ENCODE peak calls at places on chromosomes 2 and 18, in five cellular contexts. One of them, this sample, is unnamed.

GRCh38 chr2:44169155-44169898 is 652 bp downstream of the PPM1B start:
- DNase-seq in esophagus muscularis mucosa: no peak
- DNase-seq in endothelial cell of umbilical vein: peak; percentile 68
- DNase-seq in K562: peak; percentile 29
- DNase-seq in SK-N-SH: peak; percentile 71
- DNase-seq in this sample: no peak

GRCh38 chr2:101398026-101398830 is 10.9 kb upstream of the CREG2 start:
- DNase-seq in endothelial cell of umbilical vein: no peak
- DNase-seq in esophagus muscularis mucosa: no peak
- DNase-seq in K562: no peak
- DNase-seq in SK-N-SH: no peak
- DNase-seq in this sample: no peak

GRCh38 chr18:41150316-41150715 is 804.7 kb upstream of the PIK3C3 start:
- DNase-seq in SK-N-SH: no peak
- DNase-seq in endothelial cell of umbilical vein: no peak
- DNase-seq in esophagus muscularis mucosa: no peak
- DNase-seq in K562: no peak
- DNase-seq in this sample: no peak

GRCh38 chr2:129812071-129812470 is 167.4 kb upstream of the RAB6C start:
- DNase-seq in K562: no peak
- DNase-seq in SK-N-SH: no peak
- DNase-seq in endothelial cell of umbilical vein: no peak
- DNase-seq in esophagus muscularis mucosa: no peak
- DNase-seq in this sample: no peak

GRCh38 chr2:232376260-232376659 is 2.3 kb upstream of the ALPP start:
- DNase-seq in esophagus muscularis mucosa: no peak
- DNase-seq in K562: no peak
- DNase-seq in endothelial cell of umbilical vein: no peak
- DNase-seq in SK-N-SH: no peak
- DNase-seq in this sample: no peak

GRCh38 chr2:144477943-144478283 is 42.0 kb downstream of the ZEB2 start:
- DNase-seq in K562: no peak
- DNase-seq in endothelial cell of umbilical vein: no peak
- DNase-seq in SK-N-SH: no peak
- DNase-seq in esophagus muscularis mucosa: no peak
- DNase-seq in this sample: no peak

GRCh38 chr18:8908792-8909510 is 193.5 kb upstream of the NDUFV2 start:
- DNase-seq in SK-N-SH: no peak
- DNase-seq in esophagus muscularis mucosa: no peak
- DNase-seq in K562: no peak
- DNase-seq in endothelial cell of umbilical vein: no peak
- DNase-seq in this sample: no peak

GRCh38 chr2:169683425-169684134 is 10.6 kb downstream of the CFAP210 start:
- DNase-seq in endothelial cell of umbilical vein: no peak
- DNase-seq in K562: no peak
- DNase-seq in SK-N-SH: no peak
- DNase-seq in esophagus muscularis mucosa: no peak
- DNase-seq in this sample: no peak

GRCh38 chr2:121868652-121869051 is 113.2 kb downstream of the TSN start:
- DNase-seq in endothelial cell of umbilical vein: no peak
- DNase-seq in K562: no peak
- DNase-seq in esophagus muscularis mucosa: no peak
- DNase-seq in SK-N-SH: no peak
- DNase-seq in this sample: no peak

GRCh38 chr2:37768491-37768925 is 97.1 kb upstream of the CDC42EP3 start:
- DNase-seq in esophagus muscularis mucosa: no peak
- DNase-seq in endothelial cell of umbilical vein: no peak
- DNase-seq in K562: no peak
- DNase-seq in SK-N-SH: peak; percentile 12
- DNase-seq in this sample: no peak

GRCh38 chr2:197777823-197778407 is 7.2 kb downstream of the BOLL start:
- DNase-seq in endothelial cell of umbilical vein: peak; percentile 58
- DNase-seq in esophagus muscularis mucosa: no peak
- DNase-seq in K562: no peak
- DNase-seq in SK-N-SH: peak; percentile 30
- DNase-seq in this sample: no peak

GRCh38 chr2:154836622-154837021 is 138.1 kb downstream of the KCNJ3 start:
- DNase-seq in K562: no peak
- DNase-seq in endothelial cell of umbilical vein: no peak
- DNase-seq in esophagus muscularis mucosa: no peak
- DNase-seq in SK-N-SH: no peak
- DNase-seq in this sample: no peak

GRCh38 chr2:25251461-25252273 is 83.3 kb upstream of the POMC start:
- DNase-seq in SK-N-SH: peak; percentile 84
- DNase-seq in endothelial cell of umbilical vein: peak; percentile 64
- DNase-seq in esophagus muscularis mucosa: no peak
- DNase-seq in K562: peak; percentile 74
- DNase-seq in this sample: no peak

GRCh38 chr2:100820346-100821254 is 661 bp downstream of the NPAS2 start:
- DNase-seq in endothelial cell of umbilical vein: peak; percentile 54
- DNase-seq in esophagus muscularis mucosa: no peak
- DNase-seq in SK-N-SH: no peak
- DNase-seq in K562: no peak
- DNase-seq in this sample: no peak

GRCh38 chr18:44323125-44323524 is 357.6 kb upstream of the SETBP1 start:
- DNase-seq in esophagus muscularis mucosa: no peak
- DNase-seq in K562: no peak
- DNase-seq in SK-N-SH: no peak
- DNase-seq in endothelial cell of umbilical vein: no peak
- DNase-seq in this sample: no peak

GRCh38 chr18:44321868-44322590 is 358.7 kb upstream of the SETBP1 start:
- DNase-seq in endothelial cell of umbilical vein: no peak
- DNase-seq in esophagus muscularis mucosa: no peak
- DNase-seq in K562: no peak
- DNase-seq in SK-N-SH: no peak
- DNase-seq in this sample: no peak

GRCh38 chr18:44320619-44321460 is 359.8 kb upstream of the SETBP1 start:
- DNase-seq in esophagus muscularis mucosa: no peak
- DNase-seq in endothelial cell of umbilical vein: no peak
- DNase-seq in SK-N-SH: no peak
- DNase-seq in K562: no peak
- DNase-seq in this sample: no peak

GRCh38 chr18:44325903-44326650 is 354.6 kb upstream of the SETBP1 start:
- DNase-seq in esophagus muscularis mucosa: no peak
- DNase-seq in SK-N-SH: peak; percentile 42
- DNase-seq in K562: peak; percentile 2
- DNase-seq in endothelial cell of umbilical vein: peak; percentile 72
- DNase-seq in this sample: no peak

GRCh38 chr18:44324361-44324760 is 356.3 kb upstream of the SETBP1 start:
- DNase-seq in SK-N-SH: no peak
- DNase-seq in endothelial cell of umbilical vein: no peak
- DNase-seq in esophagus muscularis mucosa: no peak
- DNase-seq in K562: no peak
- DNase-seq in this sample: no peak
- TF ChIP-seq POLR2AphosphoS5 in SK-N-SH: no peak
- TF ChIP-seq POLR2AphosphoS5 in endothelial cell of umbilical vein: no peak
- TF ChIP-seq POLR2AphosphoS5 in esophagus muscularis mucosa: no peak
- TF ChIP-seq POLR2AphosphoS5 in K562: no peak
- TF ChIP-seq POLR2AphosphoS5 in this sample: no peak

GRCh38 chr2:98379311-98380202 is 33.3 kb downstream of the CNGA3 start:
- DNase-seq in SK-N-SH: no peak
- DNase-seq in endothelial cell of umbilical vein: no peak
- DNase-seq in K562: no peak
- DNase-seq in esophagus muscularis mucosa: no peak
- DNase-seq in this sample: no peak

GRCh38 chr2:98378901-98379300 is 32.6 kb downstream of the CNGA3 start:
- DNase-seq in endothelial cell of umbilical vein: peak; percentile 10
- DNase-seq in K562: no peak
- DNase-seq in SK-N-SH: no peak
- DNase-seq in esophagus muscularis mucosa: peak; percentile 82
- DNase-seq in this sample: no peak

GRCh38 chr2:98376996-98377395 is 30.7 kb downstream of the CNGA3 start:
- DNase-seq in endothelial cell of umbilical vein: no peak
- DNase-seq in esophagus muscularis mucosa: no peak
- DNase-seq in SK-N-SH: no peak
- DNase-seq in K562: no peak
- DNase-seq in this sample: no peak

GRCh38 chr2:98376301-98376945 is 30.2 kb downstream of the CNGA3 start:
- DNase-seq in SK-N-SH: no peak
- DNase-seq in endothelial cell of umbilical vein: no peak
- DNase-seq in esophagus muscularis mucosa: no peak
- DNase-seq in K562: no peak
- DNase-seq in this sample: no peak

DNA sequence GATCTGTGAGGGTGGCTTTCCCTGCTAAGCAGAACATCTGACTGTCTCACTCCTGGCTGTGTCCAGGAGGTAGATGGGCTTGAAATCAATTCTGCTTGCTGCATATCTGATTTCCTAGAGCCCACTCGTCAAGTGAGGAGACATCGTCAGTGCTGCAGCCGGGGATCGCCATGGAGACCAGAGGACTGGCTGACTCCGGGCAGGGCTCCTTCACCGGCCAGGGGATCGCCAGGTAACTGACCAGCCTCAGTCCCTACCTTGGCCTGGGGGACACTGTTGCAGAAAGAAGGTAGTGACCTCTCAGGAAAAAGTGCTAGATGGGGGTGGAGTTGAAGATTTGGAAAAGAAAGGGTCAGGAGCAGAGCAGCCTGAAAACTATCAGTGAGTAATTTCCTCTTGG is 31.3 kb downstream of the CNGA3 start:
- DNase-seq in esophagus muscularis mucosa: no peak
- DNase-seq in SK-N-SH: no peak
- DNase-seq in endothelial cell of umbilical vein: no peak
- DNase-seq in K562: no peak
- DNase-seq in this sample: no peak
- H3K36me3 ChIP-seq in esophagus muscularis mucosa: no peaks in the 10 kb centered on the region
- H3K36me3 ChIP-seq in SK-N-SH: no peaks in the 10 kb centered on the region
- H3K36me3 ChIP-seq in endothelial cell of umbilical vein: no peaks in the 10 kb centered on the region
- H3K36me3 ChIP-seq in K562: no peaks in the 10 kb centered on the region
- H3K36me3 ChIP-seq in this sample: no peaks in the 10 kb centered on the region

DNA sequence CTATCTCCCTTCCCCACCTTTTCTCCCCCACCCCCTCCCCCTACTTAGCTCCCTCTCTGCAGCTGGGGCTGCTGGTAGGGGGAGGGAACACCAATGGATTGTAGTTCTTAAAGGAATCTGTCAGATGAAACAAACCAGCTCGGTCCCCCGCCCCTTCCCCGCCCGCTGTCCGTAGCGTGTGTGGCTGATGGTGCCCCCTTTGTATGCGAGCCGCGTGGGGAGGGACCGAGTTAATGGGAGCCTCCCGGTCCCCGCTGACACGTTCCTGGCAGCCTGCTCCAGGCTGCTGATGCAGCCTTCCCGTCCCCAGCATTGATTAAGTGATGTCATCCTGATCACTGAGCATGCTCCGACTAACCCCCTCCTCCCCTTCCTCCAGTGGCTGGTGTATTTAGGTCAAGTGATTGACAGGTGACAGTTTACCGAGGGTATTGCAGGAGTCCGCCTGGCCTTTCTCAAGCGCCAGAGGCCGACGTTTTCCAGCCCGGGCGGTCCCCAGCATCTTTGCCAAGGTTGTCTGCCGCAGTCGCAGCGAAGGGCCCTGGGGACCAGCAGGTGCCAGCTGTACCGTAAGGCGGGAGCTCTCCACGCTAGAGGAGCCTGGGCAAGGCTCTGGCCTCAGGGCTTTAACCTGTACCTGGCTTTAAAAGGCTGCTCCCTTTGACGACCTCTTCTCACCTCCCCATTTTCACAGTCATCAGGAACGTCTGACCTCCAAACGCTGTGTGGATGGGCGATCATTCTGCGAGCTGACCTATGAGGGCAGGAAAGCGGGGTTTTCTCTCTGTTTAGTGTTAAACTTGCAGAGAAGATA is 1.8 kb downstream of the KIF5C start:
- DNase-seq in endothelial cell of umbilical vein: no peak
- DNase-seq in esophagus muscularis mucosa: no peak
- DNase-seq in SK-N-SH: peak; percentile 79
- DNase-seq in K562: no peak
- DNase-seq in this sample: no peak
- H3K4me3 ChIP-seq in endothelial cell of umbilical vein: no peak overlapping the region
- H3K4me3 ChIP-seq in esophagus muscularis mucosa: peak overlapping the region; percentile 64
- H3K4me3 ChIP-seq in SK-N-SH: peak overlapping the region; percentile 64
- H3K4me3 ChIP-seq in K562: no peak overlapping the region
- H3K4me3 ChIP-seq in this sample: peak overlapping the region; percentile 56

DNA sequence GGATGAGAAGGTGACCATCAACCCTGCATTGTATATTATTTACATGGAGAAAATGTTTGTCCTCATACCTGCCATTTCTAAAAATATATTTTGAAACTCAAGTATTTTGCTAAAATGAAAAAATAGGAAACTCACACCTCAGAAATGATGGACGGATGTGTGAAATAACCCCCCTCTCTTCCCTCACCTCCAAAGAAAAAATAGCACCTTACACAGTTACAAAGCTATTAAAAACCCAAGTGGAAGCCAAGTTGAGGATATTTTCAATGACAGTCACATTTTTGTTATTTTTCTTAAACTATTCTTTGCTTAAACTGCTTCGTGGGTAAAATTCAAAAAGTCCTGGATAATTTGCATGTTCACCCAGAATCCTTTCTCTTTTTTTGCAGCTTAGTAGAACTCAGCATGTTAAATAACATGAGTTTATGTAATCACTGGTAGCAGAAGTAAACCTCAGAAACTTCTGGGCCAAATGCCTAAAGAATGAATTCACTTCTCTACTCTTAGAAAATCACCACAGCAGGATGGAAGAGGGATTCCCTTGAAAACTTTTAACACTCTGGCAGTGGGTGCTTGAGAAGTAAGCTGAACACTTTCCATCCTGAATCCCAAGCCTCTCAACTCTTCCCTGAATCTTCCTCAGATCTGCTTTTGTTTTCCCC is 768 bp downstream of the DSC1 start:
- DNase-seq in endothelial cell of umbilical vein: no peak
- DNase-seq in K562: no peak
- DNase-seq in SK-N-SH: no peak
- DNase-seq in esophagus muscularis mucosa: no peak
- DNase-seq in this sample: no peak
- TF ChIP-seq POLR2AphosphoS5 in endothelial cell of umbilical vein: no peak
- TF ChIP-seq POLR2AphosphoS5 in K562: no peak
- TF ChIP-seq POLR2AphosphoS5 in SK-N-SH: no peak
- TF ChIP-seq POLR2AphosphoS5 in esophagus muscularis mucosa: no peak
- TF ChIP-seq POLR2AphosphoS5 in this sample: no peak

DNA sequence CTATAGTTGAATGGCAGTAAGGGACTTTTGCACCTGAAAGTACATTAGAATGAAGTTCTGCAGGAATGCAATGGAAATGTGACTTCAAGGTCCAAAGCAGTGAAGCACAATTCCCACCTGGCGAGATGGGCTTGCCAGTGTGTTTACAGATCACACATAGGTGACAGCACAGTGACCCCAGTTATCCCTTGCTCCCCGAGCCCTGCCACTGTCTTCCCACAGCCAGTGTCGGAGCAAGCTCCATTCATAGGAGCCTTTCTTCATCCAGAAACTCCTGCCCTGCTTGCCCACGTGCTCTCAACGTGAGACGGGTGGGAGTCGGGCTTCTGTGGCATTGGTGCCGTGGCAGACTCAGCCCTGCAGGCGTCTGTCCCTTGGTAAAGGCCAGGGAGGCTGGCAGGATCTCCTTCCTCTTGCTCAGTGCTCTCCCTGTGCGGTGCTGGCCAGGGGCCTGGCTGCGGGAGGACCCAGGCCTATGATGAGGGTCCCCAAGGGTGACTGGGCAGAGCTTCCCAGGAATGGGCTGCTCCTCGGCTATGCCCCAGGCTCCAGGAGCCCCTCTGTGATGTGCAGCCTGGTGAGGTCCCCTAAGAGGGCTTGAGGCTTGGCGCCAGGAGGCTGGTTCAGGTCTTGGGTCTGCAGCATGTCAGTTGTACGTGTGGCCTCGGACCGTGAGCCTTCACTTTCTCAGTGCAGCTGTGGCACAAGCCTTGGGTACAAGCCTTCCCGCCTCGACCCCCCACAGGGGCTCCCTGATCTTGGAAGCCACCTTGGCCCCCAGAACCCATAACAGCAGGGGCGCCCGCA is 40.2 kb downstream of the SNED1 start:
- DNase-seq in SK-N-SH: no peak
- DNase-seq in endothelial cell of umbilical vein: no peak
- DNase-seq in esophagus muscularis mucosa: no peak
- DNase-seq in K562: no peak
- DNase-seq in this sample: no peak
- H3K36me3 ChIP-seq in SK-N-SH: no peaks in the 10 kb centered on the region
- H3K36me3 ChIP-seq in endothelial cell of umbilical vein: no peaks in the 10 kb centered on the region
- H3K36me3 ChIP-seq in esophagus muscularis mucosa: peaks cover 7% of the 10 kb centered on the region
- H3K36me3 ChIP-seq in K562: no peaks in the 10 kb centered on the region
- H3K36me3 ChIP-seq in this sample: peaks cover 16% of the 10 kb centered on the region

This sample was measured in vagina.